ENCODE peak calls at places on chromosomes 12 and 14, in ten cellular contexts. U is ovary; W is breast epithelium; T is bronchial epithelial cell; A is uterus; M is mesendoderm; X is Jurkat, Clone E6-1; D is IMR-90; Y is upper lobe of right lung; K is CD8-positive, alpha-beta memory T cell. H is an unnamed sample.

GRCh38 chr12:120677765-120678473 is 9.0 kb upstream of the MLEC start:
- DNase-seq in U (no peak), W (no peak), T (peak; percentile 17), A (peak; percentile 64), M (no peak), X (no peak), D (no peak), Y (no peak), K (no peak), H (peak; percentile 67)

GRCh38 chr14:69528143-69528542 is 43.6 kb downstream of the PLEKHD1 start:
- DNase-seq in U (no peak), W (no peak), T (no peak), A (no peak), M (no peak), X (no peak), D (no peak), Y (no peak), K (no peak), H (no peak)

GRCh38 chr14:104776481-104776880 is 19.1 kb downstream of the AKT1 start:
- DNase-seq in U (no peak), W (no peak), T (no peak), A (no peak), M (no peak), X (no peak), D (no peak), Y (no peak), K (no peak), H (no peak)

GRCh38 chr12:1630827-1631591 is 2.0 kb downstream of the WNT5B start:
- DNase-seq in U (no peak), W (no peak), T (no peak), A (no peak), M (peak; percentile 80), X (no peak), D (peak; percentile 77), Y (no peak), K (no peak), H (peak; percentile 67)

GRCh38 chr12:125983094-125983783 is 918.0 kb downstream of the AACS start:
- DNase-seq in U (no peak), W (peak; percentile 80), T (peak; percentile 44), A (peak; percentile 16), M (peak; percentile 96), X (peak; percentile 51), D (no peak), Y (peak; percentile 74), K (no peak), H (no peak)

GRCh38 chr12:17110316-17110715 is 504.4 kb upstream of the LMO3 start:
- DNase-seq in U (no peak), W (no peak), T (no peak), A (no peak), M (no peak), X (no peak), D (no peak), Y (no peak), K (no peak), H (no peak)

GRCh38 chr12:3035171-3035570 is 42.0 kb upstream of the TSPAN9 start:
- DNase-seq in U (no peak), W (no peak), T (no peak), A (no peak), M (no peak), X (no peak), D (peak; percentile 25), Y (no peak), K (no peak), H (no peak)

GRCh38 chr12:1836854-1837411 is 16.6 kb downstream of the LRTM2 start:
- DNase-seq in U (no peak), W (peak; percentile 80), T (no peak), A (no peak), M (no peak), X (no peak), D (no peak), Y (no peak), K (no peak), H (no peak)

GRCh38 chr12:64890873-64891468 is 66.5 kb downstream of the TBC1D30 start:
- DNase-seq in U (no peak), W (no peak), T (peak; percentile 67), A (no peak), M (peak; percentile 73), X (peak; percentile 50), D (peak; percentile 70), Y (no peak), K (peak; percentile 47), H (peak; percentile 74)

GRCh38 chr12:26987634-26988424 is 26.4 kb downstream of the TM7SF3 start:
- DNase-seq in U (no peak), W (no peak), T (no peak), A (no peak), M (no peak), X (no peak), D (peak; percentile 17), Y (no peak), K (no peak), H (peak; percentile 46)

GRCh38 chr12:67069451-67070306 is 199.5 kb upstream of the CAND1 start:
- DNase-seq in U (no peak), W (no peak), T (peak; percentile 49), A (no peak), M (peak; percentile 90), X (peak; percentile 16), D (no peak), Y (peak; percentile 76), K (peak; percentile 40), H (no peak)

DNA sequence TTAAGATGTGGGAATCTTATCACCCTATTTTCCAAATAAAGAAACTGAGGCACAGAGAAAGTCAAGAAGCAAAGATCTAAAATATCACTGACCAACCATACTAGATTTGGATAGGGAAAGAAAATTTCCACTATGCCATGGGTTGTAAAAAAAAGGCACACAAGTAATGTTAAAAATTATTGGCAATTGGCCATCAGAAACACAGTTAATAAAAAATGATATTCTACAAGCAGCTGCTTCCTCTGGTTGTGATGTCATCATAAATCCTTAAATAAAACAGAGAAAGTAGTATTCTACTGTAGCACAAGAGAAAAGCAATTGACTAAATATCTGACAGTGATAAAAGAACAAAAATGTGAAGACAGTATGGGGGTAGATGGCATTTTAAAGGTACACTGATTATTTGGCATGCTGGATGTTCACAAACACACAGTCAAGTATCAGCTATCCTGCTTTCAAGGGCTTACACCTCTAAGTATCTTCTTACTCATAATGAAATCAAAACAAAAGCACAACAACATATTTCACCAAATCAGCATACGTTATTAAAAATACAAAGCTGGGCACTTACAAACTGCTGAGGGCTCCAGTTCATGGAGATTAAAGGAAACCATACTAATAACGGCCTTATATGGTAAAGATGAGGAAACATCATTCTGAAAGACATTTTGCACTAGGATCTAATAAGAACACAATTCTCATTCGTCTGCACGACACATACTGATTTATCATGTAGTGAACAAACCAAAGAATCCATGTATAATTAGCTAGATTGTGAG is 45.7 kb downstream of the CORO1C start:
- DNase-seq in U (no peak), W (no peak), T (no peak), A (no peak), M (no peak), X (no peak), D (no peak), Y (no peak), K (no peak), H (no peak)
- H3K4me3 ChIP-seq in U (no peak overlapping the region), W (no peak overlapping the region), T (no peak overlapping the region), A (no peak overlapping the region), M (no peak overlapping the region), X (no peak overlapping the region), D (no peak overlapping the region), Y (no peak overlapping the region), K (no peak overlapping the region), H (no peak overlapping the region)

GRCh38 chr12:101931498-101932326 is 54.3 kb downstream of the DRAM1 start:
- DNase-seq in U (no peak), W (no peak), T (no peak), A (no peak), M (no peak), X (no peak), D (no peak), Y (no peak), K (no peak), H (no peak)
- H3K4me3 ChIP-seq in U (no peak overlapping the region), W (no peak overlapping the region), T (no peak overlapping the region), A (no peak overlapping the region), M (no peak overlapping the region), X (no peak overlapping the region), D (no peak overlapping the region), Y (no peak overlapping the region), K (no peak overlapping the region), H (no peak overlapping the region)

GRCh38 chr12:54027442-54027786 is 826 bp upstream of the HOXC6 start:
- DNase-seq in U (no peak), W (no peak), T (no peak), A (no peak), M (no peak), X (no peak), D (no peak), Y (no peak), K (no peak), H (no peak)
- H3K4me3 ChIP-seq in U (no peak overlapping the region), W (peak overlapping the region; percentile 26), T (no peak overlapping the region), A (no peak overlapping the region), M (no peak overlapping the region), X (no peak overlapping the region), D (no peak overlapping the region), Y (no peak overlapping the region), K (no peak overlapping the region), H (no peak overlapping the region)

GRCh38 chr14:56196274-56196673 is 78.1 kb downstream of the PELI2 start:
- DNase-seq in U (no peak), W (no peak), T (no peak), A (no peak), M (no peak), X (no peak), D (peak; percentile 74), Y (no peak), K (no peak), H (peak; percentile 75)

GRCh38 chr14:56198438-56198837 is 80.2 kb downstream of the PELI2 start:
- DNase-seq in U (no peak), W (no peak), T (no peak), A (peak; percentile 31), M (no peak), X (no peak), D (no peak), Y (no peak), K (no peak), H (no peak)

GRCh38 chr14:56195727-56196126 is 77.5 kb downstream of the PELI2 start:
- DNase-seq in U (no peak), W (no peak), T (no peak), A (no peak), M (no peak), X (peak; percentile 97), D (peak; percentile 58), Y (no peak), K (no peak), H (peak; percentile 75)

GRCh38 chr14:56195219-56195618 is 77.0 kb downstream of the PELI2 start:
- DNase-seq in U (no peak), W (no peak), T (no peak), A (no peak), M (no peak), X (peak; percentile 81), D (no peak), Y (no peak), K (no peak), H (no peak)

GRCh38 chr14:56197150-56197549 is 78.9 kb downstream of the PELI2 start:
- DNase-seq in U (no peak), W (no peak), T (no peak), A (no peak), M (no peak), X (no peak), D (no peak), Y (no peak), K (no peak), H (no peak)
- H3K4me3 ChIP-seq in U (no peak overlapping the region), W (no peak overlapping the region), T (no peak overlapping the region), A (no peak overlapping the region), M (no peak overlapping the region), X (no peak overlapping the region), D (no peak overlapping the region), Y (no peak overlapping the region), K (no peak overlapping the region), H (no peak overlapping the region)